ENCODE peak calls at places on chromosomes 11 and 22, in four cellular contexts. Y, W, T and A are unnamed samples.

GRCh38 chr11:126327280-126328000 is 23.6 kb downstream of the DCPS start:
- DNase-seq in Y (no peak), W (no peak), T (no peak), A (no peak)

GRCh38 chr11:121508449-121508848 is 55.7 kb upstream of the SORL1-AS1 start:
- DNase-seq in Y (no peak), W (no peak), T (no peak), A (no peak)

GRCh38 chr11:126029805-126030204 is 32.9 kb downstream of the CDON start:
- DNase-seq in Y (no peak), W (no peak), T (no peak), A (no peak)

GRCh38 chr22:44406581-44407403 is 91.2 kb downstream of the RTL6 start:
- DNase-seq in Y (no peak), W (no peak), T (no peak), A (peak)

GRCh38 chr22:27461470-27461869 is 340.1 kb downstream of the MN1 start:
- DNase-seq in Y (peak), W (peak), T (no peak), A (peak)

GRCh38 chr11:10654211-10655150 is 39.1 kb downstream of the IRAG1 start:
- DNase-seq in Y (no peak), W (peak), T (peak), A (peak)

GRCh38 chr11:73323464-73323863 is 15.4 kb downstream of the ARHGEF17 start:
- DNase-seq in Y (peak), W (peak), T (no peak), A (no peak)

GRCh38 chr11:15186146-15186545 is 71.4 kb downstream of the INSC start:
- DNase-seq in Y (no peak), W (peak), T (no peak), A (no peak)

GRCh38 chr11:1167751-1168231 is 10.0 kb downstream of the MUC5AC start:
- DNase-seq in Y (no peak), W (no peak), T (no peak), A (no peak)

GRCh38 chr11:70566768-70567530 is 168.6 kb downstream of the CTTN start:
- DNase-seq in Y (no peak), W (no peak), T (no peak), A (no peak)

GRCh38 chr22:19731736-19732135 is 8.4 kb downstream of the GP1BB start:
- DNase-seq in Y (no peak), W (no peak), T (no peak), A (no peak)

GRCh38 chr11:128235958-128236357 is 351.4 kb downstream of the ETS1 start:
- DNase-seq in Y (no peak), W (no peak), T (no peak), A (no peak)

GRCh38 chr11:5922749-5923426 is 19.2 kb upstream of the OR56A3 start:
- DNase-seq in Y (no peak), W (peak), T (no peak), A (peak)

GRCh38 chr11:23563591-23563990 is 703.3 kb upstream of the CCDC179 start:
- DNase-seq in Y (no peak), W (no peak), T (no peak), A (no peak)

GRCh38 chr11:80502511-80502910 is 1061.7 kb upstream of the TENM4 start:
- DNase-seq in Y (no peak), W (no peak), T (no peak), A (no peak)

GRCh38 chr11:123069878-123070821 is 8.2 kb upstream of the HSPA8 start:
- DNase-seq in Y (no peak), W (no peak), T (no peak), A (no peak)

GRCh38 chr11:71120346-71120963 is 131.9 kb downstream of the SHANK2 start:
- DNase-seq in Y (no peak), W (peak), T (peak), A (peak)

GRCh38 chr11:28521075-28521474 is 412.9 kb downstream of the METTL15 start:
- DNase-seq in Y (no peak), W (peak), T (no peak), A (peak)

GRCh38 chr11:19715373-19715772 is 2.7 kb downstream of the NAV2 start:
- DNase-seq in Y (peak), W (peak), T (no peak), A (peak)

GRCh38 chr11:93504110-93505095 is 38.8 kb downstream of the SMCO4 start:
- DNase-seq in Y (no peak), W (no peak), T (no peak), A (no peak)

GRCh38 chr22:32940736-32941135 is 117.4 kb downstream of the SYN3 start:
- DNase-seq in Y (no peak), W (no peak), T (no peak), A (no peak)

GRCh38 chr11:79160786-79161403 is 279.9 kb downstream of the TENM4 start:
- DNase-seq in Y (no peak), W (peak), T (no peak), A (no peak)
- TF ChIP-seq CTCF in Y (peak), W (peak), T (no peak), A (no peak)

DNA sequence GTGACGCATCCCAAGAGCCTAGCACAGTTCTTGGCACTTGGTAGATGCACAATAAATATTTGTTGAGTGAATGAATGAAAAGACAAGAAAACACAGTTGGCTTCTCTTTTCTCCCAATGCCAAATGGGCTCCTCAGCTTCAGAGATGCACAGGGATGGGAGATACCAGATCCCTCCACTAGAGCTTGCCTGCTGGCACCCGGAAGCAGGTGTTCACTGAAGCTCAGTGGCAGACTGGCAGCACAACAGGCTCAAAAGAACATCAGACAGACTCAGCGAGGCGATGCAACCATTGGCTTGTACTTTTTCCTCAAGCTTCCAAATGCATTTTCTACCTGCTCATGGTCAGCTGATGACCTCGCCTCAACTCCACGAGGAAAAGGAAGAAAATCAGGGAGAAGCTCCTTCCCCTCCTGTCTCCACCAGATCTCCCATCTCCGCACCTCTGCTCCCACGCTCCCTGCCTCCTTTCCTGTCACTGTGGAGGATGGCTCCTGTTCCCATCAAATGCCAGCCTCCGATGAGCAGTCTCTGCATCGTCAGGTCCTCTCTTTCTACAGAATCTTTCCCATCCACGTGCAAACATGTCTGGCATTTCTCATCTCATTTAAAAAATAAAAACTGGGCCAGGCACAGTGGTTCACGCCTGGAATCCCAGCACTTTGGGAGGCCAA is 5.8 kb downstream of the RAPSN start:
- DNase-seq in Y (no peak), W (no peak), T (no peak), A (no peak)
- TF ChIP-seq CTCF in Y (no peak), W (no peak), T (no peak), A (no peak)

GRCh38 chr11:34886609-34887008 is 29.6 kb downstream of the APIP start:
- DNase-seq in Y (no peak), W (no peak), T (no peak), A (peak)

GRCh38 chr11:34891611-34892010 is 24.6 kb downstream of the APIP start:
- DNase-seq in Y (no peak), W (no peak), T (no peak), A (no peak)

GRCh38 chr11:34887260-34887659 is 28.9 kb downstream of the APIP start:
- DNase-seq in Y (no peak), W (no peak), T (no peak), A (no peak)

GRCh38 chr11:34890089-34890488 is 26.1 kb downstream of the APIP start:
- DNase-seq in Y (no peak), W (no peak), T (no peak), A (peak)

DNA sequence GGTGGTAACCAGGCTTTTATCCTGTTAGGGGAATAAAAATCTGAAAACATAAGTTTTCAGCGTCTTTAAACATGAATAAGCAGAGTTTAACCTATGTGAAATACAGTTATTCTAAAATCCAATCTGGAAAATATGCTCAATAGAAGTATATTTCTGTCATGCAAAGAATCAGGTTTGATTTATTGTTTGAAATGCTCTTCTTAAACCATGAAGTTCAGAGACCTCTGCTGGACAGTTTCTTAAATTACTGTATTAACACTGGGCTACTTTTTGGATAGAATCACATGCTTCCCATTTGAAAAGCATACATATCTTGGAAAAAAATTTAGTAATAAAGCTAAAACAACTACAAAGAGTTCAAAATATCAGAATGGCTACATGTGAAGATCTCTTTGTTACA is 25.4 kb downstream of the APIP start:
- DNase-seq in Y (no peak), W (peak), T (no peak), A (peak)
- TF ChIP-seq CTCF in Y (no peak), W (peak), T (peak), A (peak)

DNA sequence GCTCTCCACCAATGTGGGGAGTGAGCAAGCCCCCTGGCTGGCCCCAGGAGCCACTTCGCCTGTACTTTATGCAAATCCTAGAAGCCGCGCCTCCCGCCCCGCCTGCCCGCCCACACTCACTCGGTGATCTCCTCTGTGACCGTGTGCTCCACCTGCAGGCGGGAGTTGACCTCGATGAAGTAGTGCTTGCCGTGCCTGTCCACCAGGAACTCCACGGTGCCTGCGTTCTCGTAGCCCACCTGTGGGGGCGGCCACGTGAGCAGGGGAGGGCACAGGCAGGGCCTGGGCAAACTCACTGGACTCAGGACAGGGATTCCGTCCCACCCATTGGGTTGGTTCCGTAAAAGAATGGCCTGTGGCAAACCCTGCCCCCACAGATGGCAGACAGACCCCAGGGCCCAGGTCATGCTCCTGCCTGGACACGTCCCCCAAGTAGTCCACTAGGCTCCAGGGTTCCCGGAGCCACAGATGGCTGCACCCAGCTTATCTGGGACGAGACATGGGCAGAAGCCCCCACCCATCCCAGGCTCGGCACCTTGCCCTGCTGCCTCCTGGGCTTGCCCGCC is 11.9 kb downstream of the LRFN4 start:
- DNase-seq in Y (no peak), W (no peak), T (peak), A (peak)
- TF ChIP-seq CTCF in Y (no peak), W (no peak), T (peak), A (peak)

GRCh38 chr11:133579165-133580031 is 47.1 kb upstream of the OPCML start:
- DNase-seq in Y (no peak), W (no peak), T (no peak), A (no peak)

GRCh38 chr11:133570376-133570775 is 38.1 kb upstream of the OPCML start:
- DNase-seq in Y (no peak), W (no peak), T (no peak), A (peak)

GRCh38 chr11:133577403-133577802 is 45.1 kb upstream of the OPCML start:
- DNase-seq in Y (no peak), W (no peak), T (no peak), A (no peak)

GRCh38 chr11:133581091-133581490 is 48.8 kb upstream of the OPCML start:
- DNase-seq in Y (no peak), W (no peak), T (no peak), A (no peak)

GRCh38 chr11:133576351-133576750 is 44.0 kb upstream of the OPCML start:
- DNase-seq in Y (no peak), W (no peak), T (no peak), A (no peak)
- TF ChIP-seq CTCF in Y (no peak), W (no peak), T (no peak), A (no peak)

GRCh38 chr11:120333801-120334200 is 2.4 kb upstream of the ARHGEF12 start:
- DNase-seq in Y (no peak), W (no peak), T (no peak), A (no peak)

GRCh38 chr11:120335596-120335927 is 651 bp upstream of the ARHGEF12 start:
- DNase-seq in Y (no peak), W (no peak), T (peak), A (no peak)

GRCh38 chr11:120335928-120336640 is at the start of gene ARHGEF12:
- DNase-seq in Y (peak), W (peak), T (peak), A (peak)

GRCh38 chr11:120334332-120334731 is 1.9 kb upstream of the ARHGEF12 start:
- DNase-seq in Y (no peak), W (no peak), T (no peak), A (no peak)

DNA sequence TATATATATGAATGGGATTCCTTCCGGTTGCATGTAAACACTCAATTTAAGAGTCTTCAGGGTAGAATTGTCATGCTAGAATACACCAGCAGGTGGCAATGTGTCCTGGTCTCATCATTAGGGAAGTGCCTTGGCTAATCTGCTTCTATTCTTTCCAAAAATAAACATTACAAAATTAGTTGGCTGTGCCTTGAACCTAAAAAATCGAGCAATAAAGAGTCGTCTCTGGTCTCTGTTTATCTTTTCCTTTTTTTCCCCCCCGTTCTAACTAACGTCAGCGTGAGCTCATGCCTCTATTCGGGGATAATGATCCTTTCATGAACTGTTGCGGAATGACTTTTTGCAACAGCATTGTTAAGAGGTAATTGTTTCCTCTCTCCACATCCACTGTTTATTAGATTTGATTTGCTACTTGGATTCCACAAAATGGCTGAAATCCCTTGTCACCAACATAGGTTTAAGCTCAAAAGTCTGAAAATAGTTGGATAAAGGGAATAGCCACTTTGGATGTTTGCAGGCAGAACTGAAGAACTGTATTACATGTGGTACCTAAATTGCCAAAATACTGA is 1.2 kb upstream of the ARHGEF12 start:
- DNase-seq in Y (peak), W (peak), T (peak), A (peak)
- TF ChIP-seq CTCF in Y (peak), W (peak), T (peak), A (peak)

DNA sequence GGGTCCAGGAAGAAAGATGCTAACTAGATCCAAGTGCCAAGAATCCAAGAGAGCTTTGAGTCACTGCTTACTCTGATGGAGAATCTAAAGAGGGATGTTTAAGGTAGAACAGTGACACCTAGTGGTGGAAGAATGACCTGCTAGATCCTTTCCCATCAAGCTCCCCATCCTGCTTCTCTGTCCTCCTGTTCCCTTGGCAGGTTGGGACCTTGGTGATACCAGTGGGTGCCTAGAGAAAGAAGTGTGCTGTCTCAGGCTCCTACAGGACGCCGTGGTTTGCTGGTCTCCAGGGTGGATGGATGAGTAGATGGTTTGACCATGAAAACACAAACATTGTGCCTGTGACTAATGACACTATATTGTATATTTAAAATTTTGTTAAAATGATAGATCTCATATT is 383.7 kb downstream of the TMEM135 start:
- DNase-seq in Y (peak), W (peak), T (no peak), A (peak)
- TF ChIP-seq CTCF in Y (peak), W (peak), T (peak), A (peak)

GRCh38 chr22:49963647-49964026 is 3.1 kb downstream of the PIM3 start:
- DNase-seq in Y (no peak), W (no peak), T (peak), A (no peak)
- TF ChIP-seq CTCF in Y (no peak), W (no peak), T (no peak), A (no peak)